ENCODE peak calls at places on chromosomes 16 and 17, in five cellular contexts. K, S, B, N and E are unnamed samples.

GRCh38 chr16:26598061-26598460 is 468.7 kb upstream of the C16orf82 start:
- DNase-seq in S (no peak), K (peak), N (no peak), B (no peak), E (no peak)

GRCh38 chr17:80791758-80792284 is 199.8 kb upstream of the CHMP6 start:
- DNase-seq in B (no peak), N (peak), S (no peak), K (peak), E (no peak)

GRCh38 chr17:77011173-77012011 is 129.4 kb upstream of the SEC14L1 start:
- DNase-seq in N (peak), S (no peak), K (no peak), B (peak), E (no peak)

GRCh38 chr17:81902023-81902652 is at the start of gene NPB:
- DNase-seq in N (peak), S (no peak), B (peak), K (peak), E (no peak)

GRCh38 chr17:74199306-74200092 is 4.0 kb upstream of the RPL38 start:
- DNase-seq in K (peak), B (peak), S (peak), N (peak), E (peak)

GRCh38 chr16:177394-177822 is 928 bp downstream of the HBA1 start:
- DNase-seq in B (no peak), K (no peak), S (no peak), N (peak), E (no peak)

GRCh38 chr17:80874866-80875445 is 116.7 kb upstream of the CHMP6 start:
- DNase-seq in B (no peak), K (no peak), N (no peak), S (no peak), E (no peak)

GRCh38 chr17:2704031-2704889 is 7.3 kb downstream of the CLUH start:
- DNase-seq in N (no peak), S (no peak), K (no peak), B (no peak), E (no peak)

GRCh38 chr17:2178798-2179505 is 124.0 kb downstream of the HIC1 start:
- DNase-seq in S (no peak), N (no peak), B (no peak), K (no peak), E (no peak)

GRCh38 chr16:57316390-57317017 is 32.0 kb upstream of the PLLP start:
- DNase-seq in S (no peak), K (peak), B (no peak), N (peak), E (no peak)

GRCh38 chr16:89721644-89722391 is 481 bp downstream of the ZNF276 start:
- DNase-seq in S (peak), B (peak), N (peak), K (no peak), E (no peak)

GRCh38 chr17:31509095-31509804 is 117.8 kb downstream of the RAB11FIP4 start:
- DNase-seq in N (no peak), S (no peak), K (no peak), B (no peak), E (no peak)

GRCh38 chr17:7007143-7007542 is 5.3 kb upstream of the RNASEK start:
- DNase-seq in K (no peak), S (no peak), B (no peak), N (no peak), E (no peak)

GRCh38 chr16:64089697-64090096 is 1032.2 kb downstream of the CDH11 start:
- DNase-seq in N (no peak), S (no peak), K (no peak), B (peak), E (peak)

GRCh38 chr17:79942591-79943353 is 92.9 kb downstream of the TBC1D16 start:
- DNase-seq in N (no peak), K (no peak), S (no peak), B (no peak), E (no peak)

GRCh38 chr16:31050280-31051030 is 17.1 kb downstream of the STX4 start:
- DNase-seq in N (no peak), B (no peak), K (no peak), S (no peak), E (no peak)

GRCh38 chr17:28661635-28662526 is at the start of the genes SDF2 and SUPT6H:
- DNase-seq in K (peak), B (peak), S (peak), N (peak), E (peak)

GRCh38 chr16:1008085-1008484 is 26.5 kb downstream of the SOX8 start:
- DNase-seq in S (no peak), N (no peak), K (no peak), B (no peak), E (no peak)

GRCh38 chr16:56919099-56919800 is 12.7 kb upstream of the HERPUD1 start:
- DNase-seq in S (no peak), K (no peak), B (no peak), N (no peak), E (no peak)